ENCODE peak calls at places on chromosome 19, in seven cellular contexts. One of them, this sample, is unnamed.

GRCh38 chr19:57687363-57688010 is 5.7 kb downstream of the ZNF551 start:
- DNase-seq in uterus: no peak
- DNase-seq in spleen: no peak
- DNase-seq in NCI-H774: no peak
- DNase-seq in amniotic stem cell: no peak
- DNase-seq in GF-D8: no peak
- DNase-seq in NCI-H1092 treated with DMSO at 0.1 percent for 48 hours: no peak
- DNase-seq in this sample: no peak

GRCh38 chr19:29370276-29370675 is 155.5 kb upstream of the VSTM2B start:
- DNase-seq in uterus: no peak
- DNase-seq in amniotic stem cell: no peak
- DNase-seq in NCI-H774: no peak
- DNase-seq in NCI-H1092 treated with DMSO at 0.1 percent for 48 hours: no peak
- DNase-seq in GF-D8: no peak
- DNase-seq in spleen: no peak
- DNase-seq in this sample: no peak

GRCh38 chr19:1102407-1103106 is 1.2 kb upstream of the GPX4 start:
- DNase-seq in spleen: no peak
- DNase-seq in NCI-H774: no peak
- DNase-seq in uterus: peak; percentile 87
- DNase-seq in NCI-H1092 treated with DMSO at 0.1 percent for 48 hours: no peak
- DNase-seq in GF-D8: peak; percentile 50
- DNase-seq in amniotic stem cell: peak; percentile 88
- DNase-seq in this sample: no peak

GRCh38 chr19:18156841-18157464 is 4.0 kb downstream of the PIK3R2 start:
- DNase-seq in amniotic stem cell: no peak
- DNase-seq in NCI-H774: peak; percentile 82
- DNase-seq in NCI-H1092 treated with DMSO at 0.1 percent for 48 hours: peak; percentile 95
- DNase-seq in GF-D8: no peak
- DNase-seq in spleen: peak; percentile 89
- DNase-seq in uterus: peak; percentile 89
- DNase-seq in this sample: no peak

GRCh38 chr19:1922803-1923202 is 17.6 kb downstream of the ADAT3 start:
- DNase-seq in spleen: no peak
- DNase-seq in amniotic stem cell: no peak
- DNase-seq in NCI-H1092 treated with DMSO at 0.1 percent for 48 hours: no peak
- DNase-seq in GF-D8: no peak
- DNase-seq in NCI-H774: no peak
- DNase-seq in uterus: no peak
- DNase-seq in this sample: no peak

GRCh38 chr19:7734220-7735203 is 2.6 kb upstream of the CLEC4G start:
- DNase-seq in amniotic stem cell: no peak
- DNase-seq in spleen: peak; percentile 61
- DNase-seq in uterus: no peak
- DNase-seq in GF-D8: peak; percentile 46
- DNase-seq in NCI-H774: no peak
- DNase-seq in NCI-H1092 treated with DMSO at 0.1 percent for 48 hours: no peak
- DNase-seq in this sample: no peak

GRCh38 chr19:10430505-10431253 is 10.3 kb downstream of the PDE4A start:
- DNase-seq in uterus: peak; percentile 38
- DNase-seq in NCI-H774: peak; percentile 24
- DNase-seq in amniotic stem cell: no peak
- DNase-seq in GF-D8: no peak
- DNase-seq in spleen: peak; percentile 85
- DNase-seq in NCI-H1092 treated with DMSO at 0.1 percent for 48 hours: no peak
- DNase-seq in this sample: no peak

GRCh38 chr19:3844596-3844995 is 24.2 kb downstream of the ZFR2 start:
- DNase-seq in NCI-H774: no peak
- DNase-seq in NCI-H1092 treated with DMSO at 0.1 percent for 48 hours: no peak
- DNase-seq in spleen: no peak
- DNase-seq in GF-D8: no peak
- DNase-seq in amniotic stem cell: peak; percentile 43
- DNase-seq in uterus: no peak
- DNase-seq in this sample: no peak

GRCh38 chr19:10820173-10820572 is 15.8 kb downstream of the TMED1 start:
- DNase-seq in NCI-H774: no peak
- DNase-seq in GF-D8: no peak
- DNase-seq in amniotic stem cell: no peak
- DNase-seq in NCI-H1092 treated with DMSO at 0.1 percent for 48 hours: no peak
- DNase-seq in spleen: no peak
- DNase-seq in uterus: no peak
- DNase-seq in this sample: no peak

GRCh38 chr19:10173527-10173926 is 21.2 kb downstream of the DNMT1 start:
- DNase-seq in uterus: no peak
- DNase-seq in amniotic stem cell: no peak
- DNase-seq in spleen: no peak
- DNase-seq in GF-D8: no peak
- DNase-seq in NCI-H1092 treated with DMSO at 0.1 percent for 48 hours: no peak
- DNase-seq in NCI-H774: no peak
- DNase-seq in this sample: no peak

GRCh38 chr19:8355631-8356402 is 8.1 kb upstream of the ANGPTL4 start:
- DNase-seq in GF-D8: no peak
- DNase-seq in amniotic stem cell: no peak
- DNase-seq in NCI-H774: no peak
- DNase-seq in uterus: peak; percentile 55
- DNase-seq in spleen: no peak
- DNase-seq in NCI-H1092 treated with DMSO at 0.1 percent for 48 hours: no peak
- DNase-seq in this sample: no peak

GRCh38 chr19:48872884-48873475 is 759 bp downstream of the PPP1R15A start:
- DNase-seq in NCI-H1092 treated with DMSO at 0.1 percent for 48 hours: no peak
- DNase-seq in amniotic stem cell: peak; percentile 89
- DNase-seq in GF-D8: peak; percentile 64
- DNase-seq in NCI-H774: peak; percentile 60
- DNase-seq in uterus: peak; percentile 95
- DNase-seq in spleen: peak; percentile 89
- DNase-seq in this sample: no peak

GRCh38 chr19:39448271-39448670 is 2.9 kb downstream of the SUPT5H start:
- DNase-seq in amniotic stem cell: no peak
- DNase-seq in spleen: peak; percentile 81
- DNase-seq in NCI-H774: no peak
- DNase-seq in GF-D8: no peak
- DNase-seq in NCI-H1092 treated with DMSO at 0.1 percent for 48 hours: no peak
- DNase-seq in uterus: no peak
- DNase-seq in this sample: peak; percentile 22

GRCh38 chr19:43765109-43765876 is 10.5 kb upstream of the SMG9 start:
- DNase-seq in amniotic stem cell: peak; percentile 93
- DNase-seq in GF-D8: no peak
- DNase-seq in NCI-H774: no peak
- DNase-seq in NCI-H1092 treated with DMSO at 0.1 percent for 48 hours: no peak
- DNase-seq in uterus: peak; percentile 30
- DNase-seq in spleen: peak; percentile 83
- DNase-seq in this sample: no peak

GRCh38 chr19:33490041-33490451 is 31.5 kb downstream of the PEPD start:
- DNase-seq in spleen: peak; percentile 69
- DNase-seq in uterus: no peak
- DNase-seq in NCI-H774: no peak
- DNase-seq in GF-D8: no peak
- DNase-seq in amniotic stem cell: no peak
- DNase-seq in NCI-H1092 treated with DMSO at 0.1 percent for 48 hours: no peak
- DNase-seq in this sample: no peak

GRCh38 chr19:11269408-11269807 is 7.1 kb upstream of the DOCK6 start:
- DNase-seq in GF-D8: no peak
- DNase-seq in uterus: no peak
- DNase-seq in NCI-H774: no peak
- DNase-seq in NCI-H1092 treated with DMSO at 0.1 percent for 48 hours: no peak
- DNase-seq in spleen: no peak
- DNase-seq in amniotic stem cell: no peak
- DNase-seq in this sample: no peak

GRCh38 chr19:47618771-47619170 is 9.8 kb downstream of the BICRA start:
- DNase-seq in amniotic stem cell: no peak
- DNase-seq in NCI-H1092 treated with DMSO at 0.1 percent for 48 hours: no peak
- DNase-seq in GF-D8: no peak
- DNase-seq in uterus: peak; percentile 55
- DNase-seq in NCI-H774: no peak
- DNase-seq in spleen: no peak
- DNase-seq in this sample: no peak

GRCh38 chr19:40530091-40530901 is 46.4 kb upstream of the SHKBP1 start:
- DNase-seq in GF-D8: no peak
- DNase-seq in spleen: no peak
- DNase-seq in amniotic stem cell: no peak
- DNase-seq in NCI-H1092 treated with DMSO at 0.1 percent for 48 hours: peak; percentile 8
- DNase-seq in uterus: no peak
- DNase-seq in NCI-H774: peak; percentile 36
- DNase-seq in this sample: no peak

GRCh38 chr19:16447015-16447384 is 24.8 kb downstream of the EPS15L1 start:
- DNase-seq in GF-D8: peak; percentile 88
- DNase-seq in spleen: peak; percentile 94
- DNase-seq in NCI-H1092 treated with DMSO at 0.1 percent for 48 hours: no peak
- DNase-seq in NCI-H774: no peak
- DNase-seq in uterus: peak; percentile 76
- DNase-seq in amniotic stem cell: peak; percentile 65
- DNase-seq in this sample: no peak

GRCh38 chr19:590396-590745 is 690 bp downstream of the HCN2 start:
- DNase-seq in spleen: no peak
- DNase-seq in GF-D8: no peak
- DNase-seq in amniotic stem cell: no peak
- DNase-seq in NCI-H774: no peak
- DNase-seq in uterus: no peak
- DNase-seq in NCI-H1092 treated with DMSO at 0.1 percent for 48 hours: peak; percentile 28
- DNase-seq in this sample: no peak

GRCh38 chr19:48967346-48968178 is 2.5 kb downstream of the FTL start:
- DNase-seq in spleen: peak; percentile 83
- DNase-seq in NCI-H1092 treated with DMSO at 0.1 percent for 48 hours: no peak
- DNase-seq in GF-D8: no peak
- DNase-seq in uterus: no peak
- DNase-seq in NCI-H774: no peak
- DNase-seq in amniotic stem cell: no peak
- DNase-seq in this sample: no peak

GRCh38 chr19:40309666-40310065 is 24.5 kb upstream of the AKT2 start:
- DNase-seq in NCI-H1092 treated with DMSO at 0.1 percent for 48 hours: no peak
- DNase-seq in uterus: no peak
- DNase-seq in spleen: no peak
- DNase-seq in GF-D8: no peak
- DNase-seq in NCI-H774: no peak
- DNase-seq in amniotic stem cell: no peak
- DNase-seq in this sample: no peak

GRCh38 chr19:2668188-2668763 is 34.2 kb downstream of the GNG7 start:
- DNase-seq in NCI-H1092 treated with DMSO at 0.1 percent for 48 hours: no peak
- DNase-seq in uterus: no peak
- DNase-seq in spleen: no peak
- DNase-seq in NCI-H774: no peak
- DNase-seq in GF-D8: no peak
- DNase-seq in amniotic stem cell: no peak
- DNase-seq in this sample: no peak

GRCh38 chr19:46191972-46192371 is 37.6 kb upstream of the IGFL1 start:
- DNase-seq in GF-D8: peak; percentile 6
- DNase-seq in NCI-H1092 treated with DMSO at 0.1 percent for 48 hours: no peak
- DNase-seq in amniotic stem cell: no peak
- DNase-seq in spleen: no peak
- DNase-seq in uterus: no peak
- DNase-seq in NCI-H774: no peak
- DNase-seq in this sample: no peak

GRCh38 chr19:49749055-49749716 is 13.9 kb downstream of the TSKS start:
- DNase-seq in uterus: no peak
- DNase-seq in GF-D8: no peak
- DNase-seq in spleen: no peak
- DNase-seq in NCI-H1092 treated with DMSO at 0.1 percent for 48 hours: no peak
- DNase-seq in NCI-H774: no peak
- DNase-seq in amniotic stem cell: no peak
- DNase-seq in this sample: no peak

GRCh38 chr19:48135411-48135810 is 24.8 kb upstream of the PLA2G4C start:
- DNase-seq in spleen: no peak
- DNase-seq in NCI-H774: no peak
- DNase-seq in uterus: no peak
- DNase-seq in GF-D8: no peak
- DNase-seq in amniotic stem cell: no peak
- DNase-seq in NCI-H1092 treated with DMSO at 0.1 percent for 48 hours: no peak
- DNase-seq in this sample: no peak

GRCh38 chr19:21586341-21587116 is 81.1 kb downstream of the ZNF429 start:
- DNase-seq in uterus: no peak
- DNase-seq in GF-D8: no peak
- DNase-seq in NCI-H1092 treated with DMSO at 0.1 percent for 48 hours: peak; percentile 1
- DNase-seq in spleen: peak; percentile 78
- DNase-seq in NCI-H774: peak; percentile 25
- DNase-seq in amniotic stem cell: no peak
- DNase-seq in this sample: no peak

GRCh38 chr19:49020931-49021895 is 2.9 kb downstream of the CGB3 start:
- DNase-seq in uterus: no peak
- DNase-seq in GF-D8: no peak
- DNase-seq in amniotic stem cell: no peak
- DNase-seq in NCI-H1092 treated with DMSO at 0.1 percent for 48 hours: no peak
- DNase-seq in NCI-H774: no peak
- DNase-seq in spleen: no peak
- DNase-seq in this sample: no peak

GRCh38 chr19:15280915-15281683 is 48.9 kb upstream of the EPHX3 start:
- DNase-seq in GF-D8: no peak
- DNase-seq in amniotic stem cell: no peak
- DNase-seq in NCI-H1092 treated with DMSO at 0.1 percent for 48 hours: peak; percentile 82
- DNase-seq in NCI-H774: peak; percentile 38
- DNase-seq in uterus: peak; percentile 74
- DNase-seq in spleen: no peak
- DNase-seq in this sample: no peak

This sample was measured in GM18507.